ENCODE peak calls at places on chromosomes 1 and 21, in nine cellular contexts. F, P, C, V, K, I, H, Y and T are unnamed samples.

GRCh38 chr1:109438798-109439297 is 12.6 kb upstream of the PSMA5 start:
- DNase-seq in F (no peak), P (peak; percentile 60), C (peak; percentile 67), V (no peak), K (no peak), I (peak; percentile 82), H (no peak), Y (no peak), T (no peak)

GRCh38 chr21:41348434-41348833 is 13.4 kb upstream of the MX2 start:
- DNase-seq in F (no peak), P (no peak), C (no peak), V (no peak), K (no peak), I (no peak), H (no peak), Y (no peak), T (no peak)

GRCh38 chr1:169109561-169110134 is 3.2 kb downstream of the ATP1B1 start:
- DNase-seq in F (peak; percentile 28), P (peak; percentile 54), C (no peak), V (no peak), K (no peak), I (peak; percentile 86), H (no peak), Y (no peak), T (no peak)

GRCh38 chr1:93171549-93172050 is 8.6 kb downstream of the TMED5 start:
- DNase-seq in F (no peak), P (no peak), C (no peak), V (no peak), K (no peak), I (no peak), H (no peak), Y (no peak), T (no peak)

GRCh38 chr1:162629651-162630050 is 2.6 kb upstream of the DDR2 start:
- DNase-seq in F (no peak), P (peak; percentile 55), C (no peak), V (no peak), K (no peak), I (peak; percentile 32), H (no peak), Y (no peak), T (no peak)

GRCh38 chr1:119108993-119109392 is 31.5 kb downstream of the WARS2 start:
- DNase-seq in F (no peak), P (no peak), C (no peak), V (no peak), K (no peak), I (no peak), H (no peak), Y (no peak), T (no peak)

GRCh38 chr1:236904874-236905741 is 99.1 kb downstream of the MT1HL1 start:
- DNase-seq in F (no peak), P (peak; percentile 42), C (peak; percentile 3), V (no peak), K (no peak), I (peak; percentile 60), H (no peak), Y (no peak), T (no peak)

GRCh38 chr1:118101445-118101844 is 83.6 kb downstream of the SPAG17 start:
- DNase-seq in F (no peak), P (no peak), C (peak; percentile 51), V (no peak), K (no peak), I (no peak), H (no peak), Y (no peak), T (no peak)

GRCh38 chr1:201982923-201983805 is 716 bp downstream of the RNPEP start:
- DNase-seq in F (peak; percentile 69), P (peak; percentile 26), C (peak; percentile 62), V (peak; percentile 40), K (peak; percentile 85), I (peak; percentile 50), H (peak; percentile 67), Y (no peak), T (peak; percentile 35)

GRCh38 chr1:241465673-241466072 is 53.9 kb downstream of the FH start:
- DNase-seq in F (no peak), P (no peak), C (no peak), V (no peak), K (no peak), I (no peak), H (no peak), Y (no peak), T (no peak)

GRCh38 chr1:25587290-25587689 is 29.3 kb upstream of the MAN1C1 start:
- DNase-seq in F (no peak), P (no peak), C (no peak), V (no peak), K (no peak), I (no peak), H (no peak), Y (no peak), T (no peak)

GRCh38 chr1:33660244-33660643 is 187.8 kb downstream of the ZSCAN20 start:
- DNase-seq in F (no peak), P (no peak), C (no peak), V (no peak), K (no peak), I (no peak), H (no peak), Y (no peak), T (no peak)

GRCh38 chr1:161848676-161849075 is 82.6 kb downstream of the ATF6 start:
- DNase-seq in F (no peak), P (no peak), C (no peak), V (no peak), K (no peak), I (no peak), H (no peak), Y (no peak), T (no peak)

GRCh38 chr21:34126691-34127090 is 53.3 kb downstream of the MRPS6 start:
- DNase-seq in F (no peak), P (no peak), C (no peak), V (no peak), K (no peak), I (no peak), H (no peak), Y (no peak), T (no peak)

GRCh38 chr21:37670883-37671282 is 245.4 kb downstream of the KCNJ6 start:
- DNase-seq in F (no peak), P (peak; percentile 36), C (no peak), V (no peak), K (no peak), I (peak; percentile 77), H (no peak), Y (no peak), T (no peak)

GRCh38 chr1:1596493-1597274 is 3.3 kb downstream of the FNDC10 start:
- DNase-seq in F (peak; percentile 33), P (no peak), C (no peak), V (no peak), K (peak; percentile 37), I (no peak), H (no peak), Y (no peak), T (no peak)

GRCh38 chr21:35840197-35840799 is 220.0 kb downstream of the SETD4 start:
- DNase-seq in F (peak; percentile 53), P (peak; percentile 88), C (peak; percentile 46), V (peak; percentile 56), K (no peak), I (peak; percentile 88), H (no peak), Y (peak; percentile 7), T (peak; percentile 22)

GRCh38 chr1:165699577-165699976 is 1.2 kb upstream of the ALDH9A1 start:
- DNase-seq in F (no peak), P (no peak), C (no peak), V (no peak), K (no peak), I (no peak), H (no peak), Y (no peak), T (no peak)

GRCh38 chr1:66938618-66939017 is 13.8 kb downstream of the MIER1 start:
- DNase-seq in F (no peak), P (peak; percentile 15), C (no peak), V (no peak), K (no peak), I (peak; percentile 30), H (no peak), Y (no peak), T (no peak)